ENCODE peak calls at places on chromosomes 13 and 19, in seven cellular contexts. E is CD8-positive, alpha-beta memory T cell; W is left ventricle myocardium inferior; M is sigmoid colon; Z is fibroblast of lung; L is effector memory CD4-positive, alpha-beta T cell; R is Peyer's patch. D is an unnamed sample. For H3K4me1, the result is how much of the 10 kb centered on the place peaks cover.

GRCh38 chr19:55092423-55093318 is 17.0 kb downstream of the EPS8L1 start:
- DNase-seq in E (no peak), W (no peak), M (no peak), Z (no peak), L (no peak), R (no peak), D (no peak)

GRCh38 chr19:10289167-10289835 is 451 bp upstream of the ICAM5 start:
- DNase-seq in E (peak), W (no peak), M (no peak), Z (peak), L (peak), R (no peak), D (no peak)

GRCh38 chr19:12187625-12188024 is 24.7 kb downstream of the ZNF136 start:
- DNase-seq in E (no peak), W (no peak), M (no peak), Z (peak), L (no peak), R (no peak), D (no peak)

GRCh38 chr13:30843548-30843947 is 62.5 kb upstream of the MEDAG start:
- DNase-seq in E (no peak), W (no peak), M (no peak), Z (no peak), L (no peak), R (no peak), D (no peak)

GRCh38 chr19:54673222-54673621 is 10.4 kb downstream of the LILRB4 start:
- DNase-seq in E (no peak), W (no peak), M (no peak), Z (no peak), L (no peak), R (no peak), D (no peak)

GRCh38 chr19:18848860-18849661 is 17.3 kb downstream of the UPF1 start:
- DNase-seq in E (no peak), W (peak), M (peak), Z (peak), L (no peak), R (no peak), D (peak)

GRCh38 chr13:45367358-45367757 is 26.4 kb upstream of the TPT1 start:
- DNase-seq in E (peak), W (peak), M (no peak), Z (peak), L (peak), R (peak), D (peak)

GRCh38 chr13:21675095-21676007 is 4.5 kb downstream of the FGF9 start:
- DNase-seq in E (peak), W (peak), M (peak), Z (no peak), L (no peak), R (peak), D (no peak)

GRCh38 chr19:50898018-50898417 is 13.2 kb downstream of the KLK4 start:
- DNase-seq in E (no peak), W (no peak), M (no peak), Z (no peak), L (no peak), R (no peak), D (no peak)

GRCh38 chr13:50082426-50083283 is 67.4 kb downstream of the KCNRG start:
- DNase-seq in E (peak), W (peak), M (peak), Z (peak), L (peak), R (peak), D (peak)

GRCh38 chr13:30463820-30464495 is 1.8 kb downstream of the HMGB1 start:
- DNase-seq in E (peak), W (peak), M (peak), Z (peak), L (peak), R (peak), D (peak)

GRCh38 chr19:29672933-29673336 is 7.7 kb downstream of the PLEKHF1 start:
- DNase-seq in E (peak), W (no peak), M (peak), Z (no peak), L (peak), R (no peak), D (peak)

GRCh38 chr19:7833225-7834156 is 3.5 kb downstream of the EVI5L start:
- DNase-seq in E (no peak), W (peak), M (no peak), Z (peak), L (no peak), R (peak), D (no peak)

GRCh38 chr13:106466691-106467405 is 68.6 kb downstream of the EFNB2 start:
- DNase-seq in E (no peak), W (no peak), M (no peak), Z (no peak), L (no peak), R (no peak), D (no peak)

GRCh38 chr19:47427241-47428176 is 8.2 kb upstream of the MEIS3 start:
- DNase-seq in E (peak), W (peak), M (peak), Z (peak), L (peak), R (peak), D (no peak)

GRCh38 chr19:30664358-30665058 is 292.3 kb downstream of the ZNF536 start:
- DNase-seq in E (no peak), W (peak), M (no peak), Z (peak), L (no peak), R (peak), D (no peak)

GRCh38 chr13:98094678-98095266 is 48.1 kb upstream of the FARP1 start:
- DNase-seq in E (no peak), W (no peak), M (no peak), Z (no peak), L (no peak), R (no peak), D (no peak)

GRCh38 chr13:98092888-98093287 is 50.0 kb upstream of the FARP1 start:
- DNase-seq in E (no peak), W (no peak), M (no peak), Z (no peak), L (no peak), R (no peak), D (no peak)

GRCh38 chr13:98098511-98098910 is 44.4 kb upstream of the FARP1 start:
- DNase-seq in E (no peak), W (no peak), M (no peak), Z (peak), L (no peak), R (no peak), D (no peak)

GRCh38 chr13:98099627-98100026 is 43.3 kb upstream of the FARP1 start:
- DNase-seq in E (no peak), W (no peak), M (no peak), Z (no peak), L (no peak), R (no peak), D (no peak)

GRCh38 chr13:98097749-98098148 is 45.1 kb upstream of the FARP1 start:
- DNase-seq in E (no peak), W (no peak), M (no peak), Z (no peak), L (no peak), R (no peak), D (no peak)
- H3K4me1 ChIP-seq in E (under half), W (under half), M (under half), Z (under half), L (under half), R (under half), D (under half)

DNA sequence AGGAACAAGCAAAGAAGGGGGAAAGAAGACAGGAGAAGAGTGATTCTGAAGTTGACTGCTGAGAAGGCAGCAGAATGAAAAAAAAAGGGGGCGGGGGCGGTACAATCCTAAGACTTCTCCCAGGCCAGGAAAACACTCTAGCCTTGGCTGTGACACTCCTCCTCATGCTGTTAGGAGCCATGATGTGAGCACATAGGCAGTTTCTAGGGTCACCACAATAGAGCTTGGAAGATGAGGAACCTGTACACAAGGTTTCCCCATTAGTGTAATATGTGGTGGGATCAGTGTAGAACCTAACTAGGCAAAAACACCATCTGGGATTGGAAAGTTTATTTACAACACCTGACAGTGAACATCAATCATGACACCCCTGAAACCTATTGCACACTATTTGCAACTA is 86.9 kb downstream of the FOXO1 start:
- DNase-seq in E (no peak), W (no peak), M (no peak), Z (no peak), L (no peak), R (no peak), D (no peak)
- H3K4me1 ChIP-seq in E (half or more), W (half or more), M (under half), Z (under half), L (under half), R (under half), D (under half)

DNA sequence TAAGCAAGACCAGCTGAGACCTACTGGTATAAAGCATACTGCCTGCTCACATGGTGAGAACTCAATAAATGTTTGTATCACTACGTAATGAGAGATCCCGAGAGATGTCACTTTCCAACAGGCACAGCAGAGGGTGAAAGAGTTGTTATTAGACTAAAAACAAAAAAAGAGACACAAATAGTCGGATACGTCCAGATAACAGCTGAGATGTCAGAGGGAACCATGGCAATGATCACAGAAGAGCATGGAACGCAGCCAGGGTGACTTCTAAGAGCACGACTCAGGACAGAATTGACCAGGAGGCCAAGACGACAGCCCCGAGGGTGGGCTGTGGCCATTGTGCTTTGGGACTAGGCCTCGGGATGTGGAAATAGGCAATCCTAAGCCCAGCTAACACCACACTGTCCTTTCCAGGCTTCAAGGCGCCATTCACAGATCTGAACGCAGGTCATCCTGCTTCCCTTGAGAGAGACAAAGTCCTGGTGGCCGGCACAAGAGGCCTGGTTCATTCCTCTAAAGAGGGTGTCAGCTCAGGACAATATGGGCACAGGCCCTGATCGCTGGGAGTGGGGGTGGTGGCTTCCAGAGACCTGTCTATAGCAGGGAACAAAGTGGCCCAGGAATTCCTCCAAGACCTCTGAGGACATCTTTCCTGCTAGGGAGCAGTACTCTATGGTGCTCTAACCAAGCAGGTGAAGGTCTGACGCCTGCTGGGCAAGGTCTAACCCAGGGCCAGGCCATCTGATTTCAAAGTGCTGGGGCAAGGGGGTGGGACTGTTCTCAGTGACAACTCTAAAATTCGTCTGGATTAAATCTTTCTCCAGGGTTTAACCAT is 3.2 kb downstream of the SH3GL1 start:
- DNase-seq in E (no peak), W (no peak), M (no peak), Z (no peak), L (no peak), R (no peak), D (no peak)
- H3K4me1 ChIP-seq in E (half or more), W (half or more), M (half or more), Z (under half), L (under half), R (under half), D (half or more)

DNA sequence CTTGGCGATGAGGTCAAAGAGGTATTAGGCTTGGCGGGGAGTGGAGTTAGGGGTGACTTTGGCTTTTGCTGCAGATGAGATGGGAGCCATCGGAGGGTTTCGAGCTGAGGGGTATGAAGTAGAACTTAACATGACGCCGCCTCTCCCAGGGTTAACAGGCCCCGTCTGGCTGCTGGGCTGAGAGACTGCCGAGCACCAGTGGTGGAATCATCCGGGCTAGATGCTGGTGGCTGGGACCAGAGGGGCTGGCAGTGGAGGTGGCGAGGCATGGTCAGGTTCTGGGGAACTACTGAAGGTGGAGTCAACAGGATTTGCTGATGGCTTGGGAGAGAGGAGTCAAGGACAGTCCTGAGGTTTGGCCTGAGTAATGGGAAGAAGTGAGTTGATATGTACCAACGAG is 4.9 kb downstream of the RFX2 start:
- DNase-seq in E (no peak), W (no peak), M (no peak), Z (no peak), L (no peak), R (no peak), D (no peak)
- H3K4me1 ChIP-seq in E (under half), W (half or more), M (half or more), Z (under half), L (under half), R (under half), D (under half)

GRCh38 chr19:35116085-35116801 is 620 bp downstream of the FXYD3 start:
- DNase-seq in E (no peak), W (no peak), M (no peak), Z (no peak), L (no peak), R (peak), D (no peak)
- H3K4me1 ChIP-seq in E (under half), W (under half), M (under half), Z (under half), L (under half), R (under half), D (under half)

GRCh38 chr13:113838711-113839201 is 25.1 kb downstream of the GAS6 start:
- DNase-seq in E (no peak), W (peak), M (no peak), Z (no peak), L (no peak), R (peak), D (no peak)
- H3K4me1 ChIP-seq in E (under half), W (half or more), M (under half), Z (under half), L (under half), R (under half), D (under half)

GRCh38 chr13:110347088-110347487 is 40.0 kb downstream of the COL4A2 start:
- DNase-seq in E (no peak), W (no peak), M (no peak), Z (no peak), L (no peak), R (no peak), D (no peak)
- H3K4me1 ChIP-seq in E (under half), W (half or more), M (half or more), Z (under half), L (under half), R (under half), D (half or more)